ENCODE peak calls at places on chromosomes 6 and 20, in eight cellular contexts. N, D, B, W, F, U, X and R are unnamed samples.
A peak's percentile ranks its signal among the peaks of the same experiment; 100 is the strongest.

GRCh38 chr6:104753251-104753650 is 106.5 kb downstream of the HACE1 start:
- ATAC-seq in B (no peak), D (no peak), N (no peak), U (no peak), X (no peak), W (no peak), F (no peak), R (no peak)

GRCh38 chr20:61328906-61329558 is 77.0 kb downstream of the CDH4 start:
- ATAC-seq in F (peak; percentile 95), W (peak; percentile 42), X (peak; percentile 38), D (no peak), N (no peak), U (no peak), B (peak; percentile 74), R (no peak)

GRCh38 chr6:63452117-63452516 is 120.2 kb upstream of the LOC128125822 start:
- ATAC-seq in N (no peak), X (no peak), W (no peak), U (no peak), F (no peak), B (peak; percentile 99), D (no peak), R (no peak)

GRCh38 chr20:47857994-47858557 is 72.8 kb upstream of the SULF2 start:
- ATAC-seq in D (no peak), U (no peak), F (no peak), W (no peak), N (no peak), X (no peak), B (no peak), R (peak; percentile 65)

GRCh38 chr6:12849420-12850200 is 133.0 kb downstream of the PHACTR1 start:
- ATAC-seq in F (no peak), B (no peak), W (no peak), D (no peak), X (no peak), N (no peak), U (no peak), R (no peak)

GRCh38 chr6:64872633-64873032 is 834.4 kb downstream of the EYS start:
- ATAC-seq in N (no peak), D (no peak), X (no peak), B (no peak), F (no peak), U (no peak), W (no peak), R (no peak)

GRCh38 chr20:35731469-35731788 is 10.6 kb downstream of the RBM39 start:
- ATAC-seq in U (no peak), D (no peak), W (no peak), B (no peak), X (no peak), F (no peak), N (no peak), R (no peak)

GRCh38 chr6:33430334-33430733 is 10.5 kb downstream of the SYNGAP1 start:
- ATAC-seq in F (no peak), B (no peak), D (no peak), W (no peak), U (peak; percentile 5), N (no peak), X (no peak), R (no peak)

GRCh38 chr6:18155864-18156396 is 708 bp downstream of the KDM1B start:
- ATAC-seq in N (peak; percentile 69), D (peak; percentile 67), U (peak; percentile 53), F (peak; percentile 75), B (peak; percentile 88), X (peak; percentile 78), W (peak; percentile 64), R (no peak)

GRCh38 chr20:32050851-32051556 is 1.0 kb upstream of the HCK start:
- ATAC-seq in D (no peak), X (peak; percentile 52), N (peak; percentile 71), B (peak; percentile 13), F (peak; percentile 78), W (no peak), U (peak; percentile 44), R (peak; percentile 55)

GRCh38 chr6:125867483-125867935 is 76.7 kb downstream of the NCOA7 start:
- ATAC-seq in W (no peak), F (peak; percentile 66), U (no peak), D (peak; percentile 90), N (no peak), X (peak; percentile 97), B (no peak), R (no peak)

GRCh38 chr6:144559865-144560603 is 274.9 kb downstream of the UTRN start:
- ATAC-seq in U (no peak), N (peak; percentile 67), D (peak; percentile 46), F (peak; percentile 57), B (no peak), X (no peak), W (peak; percentile 91), R (no peak)

GRCh38 chr6:6586671-6587526 is 1.6 kb upstream of the LY86 start:
- ATAC-seq in X (no peak), W (no peak), N (no peak), U (peak; percentile 50), F (no peak), D (no peak), B (no peak), R (no peak)

GRCh38 chr20:17795449-17796095 is 95.8 kb downstream of the BANF2 start:
- ATAC-seq in U (no peak), D (no peak), W (no peak), F (no peak), X (no peak), B (peak; percentile 18), N (no peak), R (peak; percentile 63)

GRCh38 chr20:5720696-5721095 is 29.5 kb upstream of the SHLD1 start:
- ATAC-seq in W (no peak), X (no peak), B (no peak), F (no peak), U (no peak), N (no peak), D (no peak), R (no peak)

DNA sequence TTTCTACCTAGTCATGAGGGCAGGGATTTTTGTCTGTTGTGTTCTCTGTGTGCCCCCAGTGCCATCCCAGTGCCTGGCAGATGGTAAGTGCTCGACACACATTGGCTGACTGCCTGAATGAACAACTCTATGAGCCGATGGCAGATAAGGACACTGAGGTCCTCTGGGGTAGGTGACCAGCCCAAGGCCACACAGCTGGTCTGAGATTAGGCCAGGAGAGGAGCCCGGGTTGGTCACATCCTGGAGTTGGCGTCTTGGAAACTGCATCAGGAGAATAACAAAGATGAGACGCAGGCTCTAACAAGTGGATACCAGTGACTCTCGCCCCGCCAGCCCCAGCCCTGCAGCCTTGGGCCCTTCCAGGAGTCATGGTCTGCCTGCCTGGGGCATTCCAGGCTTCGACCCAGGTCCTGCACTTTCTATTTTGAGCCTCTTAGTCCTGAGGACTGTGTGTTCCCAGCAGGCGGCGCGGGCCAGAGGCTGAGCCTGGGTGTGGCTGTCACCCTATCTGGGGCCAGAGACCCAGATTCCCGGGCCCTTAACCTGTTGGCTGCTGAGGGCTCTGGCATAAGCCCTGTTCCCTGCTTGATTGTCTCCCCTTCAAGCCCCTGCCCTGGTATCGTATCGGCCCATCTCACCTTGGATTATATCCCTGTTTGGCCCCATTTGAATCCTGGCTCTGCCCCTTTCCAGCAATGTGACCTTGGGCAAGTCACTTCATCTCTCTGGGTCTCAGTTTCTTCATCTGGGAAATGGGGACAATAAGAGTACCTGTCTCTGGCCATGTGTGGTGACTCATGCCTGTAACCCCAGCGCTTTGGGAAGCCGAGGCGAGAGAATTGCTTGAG is 88.3 kb downstream of the CEBPB start:
- ATAC-seq in X (peak; percentile 16), W (peak; percentile 72), N (peak; percentile 90), D (peak; percentile 78), F (peak; percentile 74), B (peak; percentile 72), U (no peak), R (peak; percentile 62)
- TF ChIP-seq POLR2AphosphoS5 in X (no peak), W (no peak), N (no peak), D (peak; percentile 31), F (peak; percentile 68), B (no peak), U (no peak), R (peak; percentile 65)

GRCh38 chr6:56874328-56874727 is 80.6 kb upstream of the BEND6 start:
- ATAC-seq in D (no peak), B (no peak), X (no peak), N (no peak), W (no peak), U (no peak), F (no peak), R (no peak)

GRCh38 chr6:56868687-56869086 is 86.2 kb upstream of the BEND6 start:
- ATAC-seq in F (no peak), U (peak; percentile 60), D (peak; percentile 51), W (no peak), N (no peak), B (no peak), X (no peak), R (no peak)

GRCh38 chr6:56865081-56865875 is 89.6 kb upstream of the BEND6 start:
- ATAC-seq in X (no peak), N (no peak), W (no peak), B (no peak), U (no peak), D (peak; percentile 21), F (no peak), R (no peak)

GRCh38 chr6:56866917-56867522 is 87.9 kb upstream of the BEND6 start:
- ATAC-seq in B (no peak), D (peak; percentile 28), W (no peak), F (no peak), X (peak; percentile 53), N (no peak), U (no peak), R (no peak)

GRCh38 chr6:56869346-56869745 is 85.6 kb upstream of the BEND6 start:
- ATAC-seq in N (no peak), U (no peak), B (no peak), W (no peak), F (no peak), X (no peak), D (no peak), R (no peak)
- H3K4me3 ChIP-seq in N (no peak overlapping the region), U (no peak overlapping the region), B (no peak overlapping the region), W (no peak overlapping the region), F (no peak overlapping the region), X (no peak overlapping the region), D (no peak overlapping the region), R (no peak overlapping the region)

GRCh38 chr6:161125591-161125990 is 134.0 kb downstream of the MAP3K4 start:
- ATAC-seq in U (no peak), F (no peak), W (no peak), X (no peak), D (no peak), N (no peak), B (no peak), R (no peak)
- TF ChIP-seq POLR2AphosphoS5 in U (no peak), F (no peak), W (no peak), X (no peak), D (no peak), N (no peak), B (no peak), R (no peak)

DNA sequence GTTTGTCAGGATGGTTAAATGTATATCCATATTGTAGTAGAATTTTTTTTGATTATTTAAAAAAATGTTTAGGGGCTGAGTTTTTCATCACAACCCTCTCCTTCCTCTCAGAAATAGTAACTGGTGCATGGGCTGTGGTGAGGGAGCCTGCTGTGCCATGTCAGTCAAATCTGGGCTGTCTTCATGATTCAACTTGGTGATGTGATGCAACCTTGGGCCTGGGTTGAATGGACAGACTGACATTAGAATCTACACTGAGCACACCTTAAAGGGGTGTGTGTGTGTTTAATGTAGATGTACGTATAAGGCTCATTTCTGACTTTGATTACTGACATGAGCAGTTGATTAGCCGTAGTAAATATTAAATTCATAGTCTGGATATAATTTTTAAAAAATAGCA is 3.7 kb downstream of the TJAP1 start:
- ATAC-seq in U (no peak), N (peak; percentile 29), W (no peak), X (no peak), B (no peak), F (no peak), D (no peak), R (no peak)
- H3K4me3 ChIP-seq in U (no peak overlapping the region), N (no peak overlapping the region), W (no peak overlapping the region), X (no peak overlapping the region), B (no peak overlapping the region), F (no peak overlapping the region), D (no peak overlapping the region), R (no peak overlapping the region)